ENCODE peak calls at places on chromosomes 16 and 17, in eight cellular contexts. T is NCI-H1694 treated with DMSO at 0.1 percent for 48 hours; F is right lobe of liver; G is stimulated activated naive CD4-positive, alpha-beta T cell; C is LNCaP clone FGC; M is GM04503; W is thyroid gland; X is left ventricle myocardium superior. A is an unnamed sample.

GRCh38 chr17:55962931-55963378 is 190.3 kb upstream of the ANKFN1 start:
- DNase-seq in T (no peak), F (no peak), G (no peak), C (no peak), M (no peak), W (no peak), X (peak; percentile 38), A (no peak)

GRCh38 chr17:74770498-74771318 is 5.4 kb downstream of the NAT9 start:
- DNase-seq in T (peak; percentile 22), F (peak; percentile 88), G (peak; percentile 56), C (peak; percentile 61), M (no peak), W (peak; percentile 85), X (peak; percentile 80), A (peak; percentile 54)

GRCh38 chr16:87842209-87842869 is 27.0 kb downstream of the SLC7A5 start:
- DNase-seq in T (no peak), F (peak; percentile 75), G (no peak), C (no peak), M (no peak), W (no peak), X (no peak), A (no peak)

GRCh38 chr16:31351937-31352315 is 3.0 kb upstream of the ITGAX start:
- DNase-seq in T (no peak), F (no peak), G (no peak), C (no peak), M (no peak), W (no peak), X (no peak), A (no peak)

GRCh38 chr16:81456523-81457325 is 12.1 kb downstream of the CMIP start:
- DNase-seq in T (no peak), F (peak; percentile 91), G (no peak), C (no peak), M (no peak), W (no peak), X (no peak), A (no peak)

GRCh38 chr17:77151236-77151635 is 10.5 kb downstream of the SEC14L1 start:
- DNase-seq in T (no peak), F (no peak), G (no peak), C (no peak), M (no peak), W (no peak), X (no peak), A (no peak)

GRCh38 chr16:88385112-88385594 is 2.4 kb downstream of the ZNF469 start:
- DNase-seq in T (no peak), F (no peak), G (no peak), C (no peak), M (no peak), W (no peak), X (no peak), A (no peak)

GRCh38 chr17:80817861-80818260 is 173.8 kb upstream of the CHMP6 start:
- DNase-seq in T (no peak), F (no peak), G (no peak), C (no peak), M (no peak), W (no peak), X (no peak), A (no peak)

GRCh38 chr16:65663774-65664173 is 541.9 kb upstream of the CDH11 start:
- DNase-seq in T (no peak), F (no peak), G (no peak), C (no peak), M (no peak), W (no peak), X (no peak), A (no peak)

GRCh38 chr17:7977039-7977438 is 25.4 kb upstream of the GUCY2D start:
- DNase-seq in T (no peak), F (no peak), G (no peak), C (no peak), M (no peak), W (no peak), X (no peak), A (no peak)

GRCh38 chr17:61411114-61411943 is 11.7 kb downstream of the TBX2 start:
- DNase-seq in T (no peak), F (peak; percentile 70), G (no peak), C (no peak), M (no peak), W (peak; percentile 60), X (peak; percentile 75), A (no peak)

GRCh38 chr17:31811021-31811565 is 48.0 kb downstream of the COPRS start:
- DNase-seq in T (no peak), F (no peak), G (no peak), C (peak; percentile 78), M (no peak), W (no peak), X (no peak), A (peak; percentile 36)

GRCh38 chr17:65638221-65638940 is 76.9 kb upstream of the AXIN2 start:
- DNase-seq in T (no peak), F (no peak), G (no peak), C (no peak), M (no peak), W (peak; percentile 72), X (no peak), A (no peak)

GRCh38 chr17:58759522-58759921 is 3.9 kb downstream of the PPM1E start:
- DNase-seq in T (no peak), F (no peak), G (no peak), C (no peak), M (no peak), W (no peak), X (no peak), A (no peak)

GRCh38 chr17:31048780-31049179 is 46.0 kb upstream of the NF1 start:
- DNase-seq in T (no peak), F (no peak), G (no peak), C (no peak), M (no peak), W (no peak), X (no peak), A (no peak)

GRCh38 chr16:17470002-17470870 is 524 bp downstream of the XYLT1 start:
- DNase-seq in T (no peak), F (peak; percentile 57), G (no peak), C (no peak), M (no peak), W (peak; percentile 27), X (peak; percentile 46), A (no peak)

GRCh38 chr17:78559749-78560368 is 17.3 kb downstream of the DNAH17 start:
- DNase-seq in T (no peak), F (no peak), G (no peak), C (no peak), M (no peak), W (no peak), X (no peak), A (no peak)

GRCh38 chr17:59345476-59345875 is 14.0 kb downstream of the YPEL2 start:
- DNase-seq in T (no peak), F (no peak), G (no peak), C (no peak), M (no peak), W (no peak), X (no peak), A (no peak)

GRCh38 chr16:54952195-54952594 is 21.5 kb downstream of the IRX5 start:
- DNase-seq in T (no peak), F (no peak), G (no peak), C (no peak), M (no peak), W (no peak), X (no peak), A (no peak)

GRCh38 chr17:66341462-66341861 is 39.0 kb downstream of the PRKCA start:
- DNase-seq in T (no peak), F (no peak), G (no peak), C (no peak), M (no peak), W (no peak), X (no peak), A (no peak)

GRCh38 chr17:70365098-70365583 is 195.8 kb downstream of the KCNJ2 start:
- DNase-seq in T (no peak), F (no peak), G (no peak), C (no peak), M (peak; percentile 17), W (no peak), X (no peak), A (peak; percentile 41)

GRCh38 chr16:22692034-22692433 is 121.9 kb upstream of the HS3ST2 start:
- DNase-seq in T (no peak), F (no peak), G (no peak), C (no peak), M (no peak), W (no peak), X (no peak), A (no peak)

GRCh38 chr17:7884581-7885356 is 3.8 kb upstream of the CHD3 start:
- DNase-seq in T (no peak), F (no peak), G (no peak), C (no peak), M (no peak), W (peak; percentile 33), X (peak; percentile 41), A (peak; percentile 57)

GRCh38 chr17:4810696-4811289 is 3.8 kb downstream of the PLD2 start:
- DNase-seq in T (no peak), F (no peak), G (no peak), C (no peak), M (no peak), W (no peak), X (peak; percentile 58), A (peak; percentile 42)

GRCh38 chr17:80026359-80027042 is 9.2 kb downstream of the TBC1D16 start:
- DNase-seq in T (peak; percentile 18), F (peak; percentile 86), G (no peak), C (no peak), M (no peak), W (no peak), X (no peak), A (no peak)

GRCh38 chr17:17345686-17346427 is 42.7 kb downstream of the NT5M start:
- DNase-seq in T (no peak), F (peak; percentile 31), G (no peak), C (no peak), M (no peak), W (no peak), X (peak; percentile 7), A (no peak)

GRCh38 chr16:88378401-88378800 is 4.4 kb upstream of the ZNF469 start:
- DNase-seq in T (no peak), F (peak; percentile 39), G (no peak), C (no peak), M (no peak), W (no peak), X (peak; percentile 6), A (no peak)

GRCh38 chr16:75254359-75254837 is 3.0 kb upstream of the BCAR1 start:
- DNase-seq in T (no peak), F (no peak), G (no peak), C (peak; percentile 90), M (peak; percentile 95), W (no peak), X (peak; percentile 34), A (no peak)

GRCh38 chr17:39485555-39485954 is 24.3 kb downstream of the CDK12 start:
- DNase-seq in T (no peak), F (no peak), G (no peak), C (no peak), M (peak; percentile 87), W (peak; percentile 42), X (no peak), A (peak; percentile 7)

GRCh38 chr17:50240876-50241275 is 33.4 kb upstream of the TMEM92 start:
- DNase-seq in T (no peak), F (no peak), G (no peak), C (no peak), M (no peak), W (no peak), X (no peak), A (no peak)

GRCh38 chr17:76405967-76406647 is 21.7 kb downstream of the SPHK1 start:
- DNase-seq in T (peak; percentile 64), F (no peak), G (no peak), C (no peak), M (no peak), W (peak; percentile 78), X (peak; percentile 92), A (peak; percentile 99)